ENCODE peak calls at places on chromosomes 6 and 20, in four cellular contexts. F, A, H and G are unnamed samples.
A peak's percentile ranks its signal among the peaks of the same experiment; 100 is the strongest.

GRCh38 chr6:106540432-106540831 is 88.9 kb downstream of the RTN4IP1 start:
- DNase-seq in A (no peak), H (no peak), F (no peak), G (no peak)

GRCh38 chr6:143006787-143007186 is 53.9 kb upstream of the AIG1 start:
- DNase-seq in H (no peak), A (no peak), F (no peak), G (no peak)

GRCh38 chr20:51910202-51911050 is 108.1 kb upstream of the SALL4 start:
- DNase-seq in A (peak; percentile 24), F (no peak), H (no peak), G (no peak)

GRCh38 chr6:13314806-13315205 is 13.5 kb downstream of the TBC1D7 start:
- DNase-seq in F (no peak), A (no peak), H (peak; percentile 55), G (no peak)

GRCh38 chr20:33172781-33173180 is 4.8 kb downstream of the BPIFA2 start:
- DNase-seq in F (no peak), H (no peak), A (no peak), G (no peak)

GRCh38 chr20:36344517-36345132 is 38.5 kb downstream of the DLGAP4 start:
- DNase-seq in A (no peak), H (no peak), F (no peak), G (peak; percentile 47)

GRCh38 chr20:62945771-62946339 is 6.7 kb upstream of the SLC17A9 start:
- DNase-seq in A (no peak), H (no peak), F (no peak), G (no peak)

GRCh38 chr6:148747145-148747492 is 289 bp downstream of the UST start:
- DNase-seq in A (peak; percentile 40), H (no peak), F (no peak), G (peak; percentile 78)

GRCh38 chr20:59749293-59749680 is 144.9 kb downstream of the PHACTR3 start:
- DNase-seq in F (no peak), A (no peak), H (no peak), G (no peak)

GRCh38 chr6:7025861-7026260 is 81.9 kb upstream of the RREB1 start:
- DNase-seq in H (no peak), F (no peak), A (no peak), G (no peak)

GRCh38 chr6:106495014-106495413 is 134.3 kb downstream of the RTN4IP1 start:
- DNase-seq in F (no peak), A (no peak), H (no peak), G (no peak)

GRCh38 chr6:118509009-118509617 is 39.0 kb upstream of the PLN start:
- DNase-seq in H (no peak), A (no peak), F (no peak), G (no peak)

GRCh38 chr6:100633096-100633766 is 168.5 kb upstream of the SIM1 start:
- DNase-seq in F (no peak), A (no peak), H (no peak), G (no peak)

GRCh38 chr6:12173670-12174069 is 116.5 kb upstream of the EDN1 start:
- DNase-seq in H (no peak), F (no peak), A (no peak), G (no peak)

DNA sequence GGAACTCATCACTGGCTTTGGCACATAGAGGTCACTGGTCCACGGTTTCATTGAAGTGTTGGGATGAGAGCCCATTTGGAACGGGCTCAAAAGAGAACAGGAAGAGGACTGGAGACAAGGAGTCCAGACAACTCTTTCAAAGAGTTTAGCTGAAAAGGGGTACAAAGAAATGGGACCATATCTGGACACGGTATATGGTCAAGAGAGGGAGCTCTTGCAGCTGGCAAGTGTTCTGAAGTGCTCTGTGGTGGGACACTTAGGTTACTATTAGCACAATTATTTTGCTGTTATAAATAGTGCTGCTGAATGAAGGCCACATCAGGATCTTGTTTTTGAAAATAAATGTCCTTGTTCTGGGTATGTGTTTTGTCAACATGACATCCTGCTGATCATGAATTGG is 4.6 kb downstream of the SGK2 start:
- DNase-seq in H (no peak), F (no peak), A (no peak), G (no peak)
- TF ChIP-seq CTCF in H (no peak), F (peak; percentile 24), A (no peak), G (no peak)

DNA sequence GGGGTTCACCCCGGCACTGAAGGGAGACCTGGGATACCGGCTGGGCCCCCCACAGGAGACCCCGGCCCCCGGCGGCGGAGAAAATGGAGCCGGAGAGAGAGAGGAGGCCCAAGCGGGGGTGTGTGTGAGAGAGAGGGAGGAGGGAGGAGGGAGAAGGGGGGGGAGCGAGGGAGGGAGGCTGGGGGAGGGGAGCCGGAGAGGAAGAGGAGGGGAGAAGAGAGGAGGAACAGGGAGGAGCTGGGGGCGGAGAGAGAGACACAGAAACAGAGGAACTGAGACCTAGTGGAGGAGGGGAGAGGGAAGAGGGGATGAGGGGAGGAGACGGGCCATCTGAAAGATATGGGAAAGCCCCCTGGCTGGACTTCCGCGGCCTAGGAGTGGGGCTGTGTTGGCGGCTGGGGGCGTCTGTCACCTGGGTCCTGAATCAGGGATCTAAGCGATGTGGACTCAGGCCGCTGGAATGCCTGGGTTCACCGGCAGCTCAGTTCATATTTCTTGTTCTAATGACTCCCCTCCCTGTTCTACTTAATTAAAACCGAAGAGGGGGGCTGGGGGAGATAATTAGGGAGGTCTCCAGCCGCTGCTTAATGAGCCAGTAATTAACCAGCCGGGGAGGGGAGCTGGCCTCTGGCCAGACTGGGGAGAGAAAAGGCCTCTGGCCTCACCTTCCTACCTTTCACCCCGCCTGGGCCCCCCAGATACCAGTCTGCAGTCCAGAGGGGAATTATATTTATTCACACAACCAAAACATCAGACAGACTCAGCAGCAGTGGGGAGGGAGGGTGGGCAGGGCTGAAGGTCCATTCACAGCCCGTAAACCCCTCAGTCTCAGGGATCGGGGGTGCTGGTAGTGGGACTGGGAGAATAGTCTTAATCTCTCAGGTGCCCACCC is at the start of gene PBX2:
- DNase-seq in F (peak; percentile 91), A (peak; percentile 95), H (peak; percentile 98), G (peak; percentile 95)
- TF ChIP-seq POLR2A in F (peak; percentile 70), A (no peak), H (peak; percentile 57), G (peak; percentile 87)

DNA sequence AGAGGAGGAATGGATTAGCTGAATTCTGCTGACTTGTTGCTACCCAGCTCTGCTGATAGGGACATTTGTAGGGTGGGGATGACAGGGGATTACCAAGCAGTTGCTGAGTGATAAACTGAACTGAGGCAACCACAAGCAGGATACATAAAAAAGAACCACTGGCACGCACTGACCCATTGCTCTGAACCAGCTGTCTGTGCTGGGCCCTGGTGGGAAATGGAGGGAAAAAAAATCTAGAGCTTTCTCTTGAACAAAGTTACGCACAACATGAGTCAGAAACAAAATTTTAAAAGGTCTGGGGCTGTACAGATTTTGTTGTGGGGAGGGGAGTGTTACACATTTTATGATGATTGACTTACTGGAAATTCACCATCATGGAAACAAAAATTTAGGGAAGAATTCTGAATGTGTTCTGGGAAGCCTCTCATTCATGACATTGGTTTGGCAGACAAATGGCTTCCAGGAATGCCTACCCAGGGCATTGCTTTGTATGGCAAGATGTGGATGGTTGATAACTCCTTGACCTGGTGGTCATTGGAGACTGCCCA is 37.7 kb downstream of the FOXO3 start:
- DNase-seq in A (no peak), F (peak; percentile 87), H (no peak), G (no peak)
- TF ChIP-seq EP300 in A (no peak), F (peak; percentile 97), H (no peak), G (no peak)

GRCh38 chr6:157379656-157380457 is 1.1 kb upstream of the ZDHHC14 start:
- DNase-seq in H (peak; percentile 98), F (peak; percentile 65), A (peak; percentile 94), G (peak; percentile 89)
- TF ChIP-seq CTCF in H (no peak), F (no peak), A (no peak), G (no peak)

DNA sequence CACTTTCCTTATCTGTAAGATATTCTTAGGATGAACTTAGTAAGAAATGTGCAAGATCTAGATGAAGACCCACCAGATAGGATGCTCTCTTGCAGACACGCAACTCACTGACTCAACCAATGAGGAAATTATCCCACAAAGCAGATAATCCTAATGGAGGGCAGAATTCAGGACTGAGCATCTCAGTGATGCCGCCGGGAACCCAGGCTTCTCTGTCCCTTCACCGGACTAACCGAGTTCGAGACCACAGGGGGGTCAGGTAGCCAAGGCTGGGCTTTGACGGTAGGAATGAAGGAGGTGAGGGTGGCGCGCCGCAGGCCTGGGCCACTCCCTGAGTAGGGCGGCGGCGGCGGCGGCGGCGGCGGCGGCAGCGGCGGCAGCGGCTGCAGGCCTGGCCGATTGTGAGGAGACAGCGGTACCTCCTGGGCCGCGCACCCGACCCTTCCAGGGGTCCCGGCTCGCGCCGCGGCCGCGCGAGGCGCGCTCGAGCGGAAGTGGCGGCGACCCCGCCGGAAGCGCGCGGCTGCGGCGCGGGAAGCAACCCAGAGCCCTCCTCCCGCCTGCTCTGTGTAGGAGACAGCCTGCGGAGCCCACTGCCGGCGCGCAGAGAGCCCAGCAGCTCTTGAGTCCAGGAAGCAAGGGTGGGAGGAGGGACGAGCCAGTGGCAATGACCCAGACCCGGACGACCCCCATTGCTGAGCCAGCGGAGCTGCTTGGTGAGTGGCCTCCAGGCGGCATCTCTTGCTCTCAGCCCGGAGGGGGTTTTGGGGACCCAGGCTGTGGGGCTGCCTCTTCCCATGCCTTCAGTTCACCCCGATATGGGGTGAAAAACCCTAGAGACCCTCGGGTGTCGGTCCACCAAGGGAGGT is at the start of gene KHDC1:
- DNase-seq in A (peak; percentile 45), F (no peak), H (no peak), G (peak; percentile 68)
- TF ChIP-seq POLR2A in A (no peak), F (no peak), H (no peak), G (no peak)

DNA sequence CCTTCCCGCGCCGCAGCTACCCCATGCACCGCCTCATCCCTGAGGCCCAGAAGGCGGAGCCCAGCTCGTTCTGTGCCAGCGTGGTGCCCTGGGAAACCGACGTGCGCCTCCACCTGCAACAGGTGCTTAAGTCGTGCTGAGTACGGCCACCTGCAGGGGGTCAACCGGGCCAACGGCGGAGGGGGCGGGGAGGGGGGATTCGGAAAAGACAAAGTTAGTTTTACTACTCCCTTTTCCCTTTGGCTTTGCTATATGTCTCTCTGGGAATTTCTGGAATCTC is 168.9 kb downstream of the CDK19 start:
- DNase-seq in F (no peak), A (no peak), H (no peak), G (no peak)
- TF ChIP-seq EP300 in F (no peak), A (no peak), H (no peak), G (no peak)

GRCh38 chr6:156686429-156686939 is 90.7 kb upstream of the ARID1B start:
- DNase-seq in F (no peak), H (no peak), A (peak; percentile 33), G (no peak)
- TF ChIP-seq CTCF in F (peak; percentile 38), H (peak; percentile 57), A (peak; percentile 59), G (peak; percentile 47)

DNA sequence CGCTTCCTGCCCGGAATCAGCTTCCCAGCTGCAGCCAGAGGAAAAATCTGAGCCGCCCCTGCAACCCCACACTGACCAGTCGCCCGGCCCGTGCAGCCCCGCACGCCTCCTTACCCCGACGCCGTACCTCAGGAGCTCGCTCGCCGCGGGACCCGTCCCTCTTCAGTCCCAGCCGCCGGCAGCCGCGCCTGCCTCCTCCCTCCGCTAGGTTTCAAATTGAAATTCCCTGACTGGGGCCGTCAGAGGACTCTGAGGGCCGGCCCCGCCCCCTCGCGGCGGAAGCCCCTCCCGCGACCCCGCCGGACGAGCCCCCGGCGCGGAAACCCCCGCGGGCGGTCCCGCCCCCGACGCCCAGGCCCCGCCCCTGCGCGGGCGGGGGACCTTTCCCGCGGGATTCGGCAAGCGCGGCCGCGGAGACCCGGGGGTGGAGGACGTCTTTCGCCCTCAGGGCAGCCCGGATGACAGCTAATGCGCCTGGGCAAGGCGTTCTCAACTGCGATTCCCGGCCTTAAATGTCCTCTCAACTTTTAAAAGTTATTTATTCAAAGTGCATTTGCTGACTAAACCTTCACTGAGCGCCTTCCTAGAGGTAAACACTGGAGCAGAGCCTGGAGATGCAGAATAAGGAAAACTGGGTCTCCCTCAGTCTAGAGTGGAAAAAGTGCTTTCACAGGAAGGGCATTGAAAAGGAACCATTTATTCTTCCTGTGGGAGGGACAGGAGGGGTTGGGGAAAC is at the start of gene EPB41L2:
- DNase-seq in A (peak; percentile 85), H (peak; percentile 96), F (peak; percentile 26), G (peak; percentile 90)
- TF ChIP-seq POLR2A in A (no peak), H (peak; percentile 25), F (peak; percentile 92), G (peak; percentile 84)